ENCODE peak calls at places on chromosome 2, in eight cellular contexts. B, P, Z, H, S, U, E and A are unnamed samples.

GRCh38 chr2:8255448-8255800 is 426.4 kb upstream of the ID2 start:
- DNase-seq in B (no peak), P (no peak), Z (peak), H (peak), S (no peak), U (peak), E (peak), A (no peak)

GRCh38 chr2:21650566-21650965 is 526.8 kb downstream of the TDRD15 start:
- DNase-seq in B (no peak), P (peak), Z (no peak), H (peak), S (no peak), U (no peak), E (no peak), A (no peak)

GRCh38 chr2:103396152-103396551 is 634.3 kb downstream of the TMEM182 start:
- DNase-seq in B (no peak), P (no peak), Z (peak), H (no peak), S (no peak), U (no peak), E (no peak), A (no peak)

GRCh38 chr2:26899500-26900164 is 51.7 kb downstream of the DPYSL5 start:
- DNase-seq in B (no peak), P (no peak), Z (no peak), H (no peak), S (no peak), U (no peak), E (no peak), A (no peak)

GRCh38 chr2:221444106-221444505 is 128.0 kb downstream of the EPHA4 start:
- DNase-seq in B (peak), P (no peak), Z (no peak), H (peak), S (peak), U (peak), E (peak), A (no peak)

GRCh38 chr2:236675526-236675925 is 105.9 kb downstream of the ACKR3 start:
- DNase-seq in B (no peak), P (no peak), Z (no peak), H (no peak), S (no peak), U (no peak), E (no peak), A (no peak)

GRCh38 chr2:55880416-55881143 is 43.0 kb downstream of the EFEMP1 start:
- DNase-seq in B (no peak), P (no peak), Z (no peak), H (peak), S (no peak), U (no peak), E (peak), A (no peak)

GRCh38 chr2:26412091-26412673 is 10.5 kb downstream of the DRC1 start:
- DNase-seq in B (no peak), P (peak), Z (no peak), H (no peak), S (no peak), U (no peak), E (peak), A (no peak)

GRCh38 chr2:11490194-11490593 is 24.2 kb upstream of the E2F6 start:
- DNase-seq in B (no peak), P (no peak), Z (no peak), H (no peak), S (no peak), U (no peak), E (no peak), A (no peak)

GRCh38 chr2:192546566-192546965 is 351.8 kb upstream of the TMEFF2 start:
- DNase-seq in B (peak), P (no peak), Z (no peak), H (no peak), S (no peak), U (no peak), E (no peak), A (peak)

GRCh38 chr2:164696634-164697033 is 75.4 kb upstream of the GRB14 start:
- DNase-seq in B (no peak), P (no peak), Z (no peak), H (no peak), S (no peak), U (no peak), E (no peak), A (no peak)

GRCh38 chr2:197311521-197312033 is 997 bp upstream of the ANKRD44 start:
- DNase-seq in B (no peak), P (peak), Z (no peak), H (no peak), S (no peak), U (peak), E (peak), A (no peak)

GRCh38 chr2:223010641-223011040 is 41.3 kb upstream of the KCNE4 start:
- DNase-seq in B (peak), P (no peak), Z (no peak), H (peak), S (no peak), U (peak), E (no peak), A (no peak)

GRCh38 chr2:182625814-182626213 is 90.2 kb upstream of the DNAJC10 start:
- DNase-seq in B (no peak), P (no peak), Z (peak), H (no peak), S (no peak), U (no peak), E (no peak), A (no peak)

GRCh38 chr2:120916446-120916845 is 180.8 kb downstream of the GLI2 start:
- DNase-seq in B (no peak), P (no peak), Z (no peak), H (no peak), S (no peak), U (no peak), E (no peak), A (no peak)

GRCh38 chr2:120912101-120912985 is 176.7 kb downstream of the GLI2 start:
- DNase-seq in B (no peak), P (no peak), Z (no peak), H (peak), S (peak), U (peak), E (no peak), A (no peak)

GRCh38 chr2:120915670-120916069 is 180.0 kb downstream of the GLI2 start:
- DNase-seq in B (no peak), P (no peak), Z (no peak), H (peak), S (no peak), U (peak), E (peak), A (no peak)

GRCh38 chr2:120914839-120915521 is 179.3 kb downstream of the GLI2 start:
- DNase-seq in B (peak), P (no peak), Z (no peak), H (peak), S (no peak), U (peak), E (peak), A (no peak)

DNA sequence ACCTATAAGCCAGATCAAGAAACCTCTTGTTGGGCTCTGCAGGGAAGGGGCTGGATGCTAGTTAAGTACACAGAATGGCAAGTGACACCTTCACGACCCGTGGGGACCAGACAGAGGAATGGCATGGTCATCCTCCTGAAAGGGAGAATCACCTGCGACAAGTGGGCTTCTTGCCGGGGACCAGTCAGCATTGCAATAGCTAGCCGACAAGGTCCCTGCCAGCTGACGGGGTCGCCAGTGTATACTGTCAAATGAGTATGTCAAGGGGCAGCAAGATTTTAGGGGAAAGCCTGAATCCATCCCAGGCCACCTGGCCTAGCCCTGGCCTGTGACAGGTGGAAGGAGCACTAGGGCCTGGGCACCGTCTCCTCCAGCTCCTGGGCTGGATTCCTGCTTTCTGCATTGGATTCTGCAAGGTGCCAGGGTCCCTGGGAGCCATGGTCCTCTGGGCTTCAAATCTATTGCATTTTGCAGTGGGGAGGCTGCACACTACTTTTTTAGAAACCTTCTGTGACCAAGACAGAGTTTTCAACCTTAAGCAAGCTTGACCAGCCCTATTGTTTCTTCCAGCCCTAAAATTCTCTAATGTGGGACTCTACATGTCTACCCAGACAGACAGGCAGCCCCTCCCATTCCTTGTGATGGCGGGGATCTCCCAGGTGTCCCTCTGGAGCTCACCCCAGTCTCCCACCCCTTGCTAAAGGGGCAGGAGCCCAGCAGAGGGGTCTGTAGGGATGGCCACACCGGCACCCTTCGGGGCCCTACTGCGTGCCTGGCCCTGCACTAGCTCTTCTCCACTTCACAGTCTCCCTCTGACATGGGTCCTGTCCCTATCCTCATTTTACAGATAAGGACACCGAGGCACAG is 178.5 kb downstream of the GLI2 start:
- DNase-seq in B (no peak), P (no peak), Z (no peak), H (no peak), S (no peak), U (peak), E (no peak), A (no peak)
- H3K4me2 ChIP-seq in B (peak), P (no peak), Z (no peak), H (peak), S (peak), U (peak), E (no peak), A (no peak)

GRCh38 chr2:198788676-198789075 is 669.1 kb downstream of the SATB2 start:
- DNase-seq in B (no peak), P (no peak), Z (peak), H (no peak), S (no peak), U (no peak), E (no peak), A (no peak)
- H2AFZ ChIP-seq in B (no peak), P (no peak), Z (no peak), H (no peak), S (no peak), U (no peak), E (no peak), A (no peak)

DNA sequence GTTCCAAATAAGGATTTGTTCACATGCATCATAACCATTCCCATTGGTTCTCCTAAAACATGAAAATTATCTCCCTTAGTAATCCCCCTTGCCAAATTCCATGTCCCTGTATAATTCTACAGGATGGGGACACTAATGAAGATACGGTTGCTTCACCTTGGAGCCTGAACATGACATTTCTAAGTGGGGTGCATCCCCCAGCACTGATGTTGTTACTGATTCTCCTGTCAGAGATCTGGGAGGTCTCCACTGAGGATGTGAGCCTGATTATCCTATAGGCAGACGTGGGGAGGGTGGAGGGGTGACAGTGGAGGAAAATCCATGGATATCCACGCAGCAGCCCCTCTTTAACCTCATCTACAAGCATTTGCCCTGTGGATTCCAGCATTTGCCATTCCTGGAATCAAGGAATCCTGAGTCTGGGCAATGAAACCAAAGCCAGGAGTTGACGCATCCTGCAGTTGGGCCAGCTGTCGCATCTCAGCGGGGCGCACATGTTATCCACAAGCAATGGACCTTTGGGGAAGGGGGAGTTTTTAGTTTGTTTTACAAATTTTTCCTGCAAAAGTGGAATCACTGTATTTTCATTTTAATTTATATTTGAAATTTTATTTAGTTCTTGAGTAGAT is 57.3 kb downstream of the HK2 start:
- DNase-seq in B (no peak), P (no peak), Z (no peak), H (no peak), S (no peak), U (no peak), E (no peak), A (no peak)
- H3K9ac ChIP-seq in B (no peak), P (no peak), Z (no peak), H (no peak), S (no peak), U (no peak), E (no peak), A (no peak)

GRCh38 chr2:234096164-234096563 is 45.7 kb downstream of the SPP2 start:
- DNase-seq in B (no peak), P (no peak), Z (no peak), H (no peak), S (no peak), U (no peak), E (no peak), A (no peak)

GRCh38 chr2:234095301-234095700 is 44.8 kb downstream of the SPP2 start:
- DNase-seq in B (no peak), P (no peak), Z (no peak), H (no peak), S (no peak), U (no peak), E (no peak), A (no peak)

GRCh38 chr2:234091883-234092282 is 41.4 kb downstream of the SPP2 start:
- DNase-seq in B (peak), P (no peak), Z (no peak), H (no peak), S (no peak), U (peak), E (no peak), A (no peak)

DNA sequence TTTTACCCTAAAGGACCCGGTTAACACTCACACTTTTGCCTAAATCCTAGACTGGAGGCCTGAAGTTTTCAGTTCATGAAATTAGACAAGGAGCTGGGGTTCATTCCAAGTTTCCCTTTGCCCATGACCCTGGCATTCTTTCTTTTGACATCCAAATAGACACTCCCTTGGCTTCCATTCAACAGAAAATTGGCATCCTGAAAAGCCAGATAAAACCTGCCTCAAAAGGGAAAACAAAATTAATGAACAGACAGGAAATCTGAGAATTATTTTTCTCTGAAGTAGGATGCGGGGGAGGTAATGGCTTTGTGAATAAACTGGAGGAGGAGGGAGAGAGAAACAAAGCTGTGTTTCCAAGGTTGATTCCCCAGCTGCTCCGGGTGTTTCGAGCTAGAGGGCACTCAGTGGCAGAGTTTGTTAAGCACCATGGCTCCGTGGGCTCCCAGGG is 41.0 kb downstream of the SPP2 start:
- DNase-seq in B (peak), P (no peak), Z (no peak), H (no peak), S (no peak), U (peak), E (no peak), A (no peak)
- H3K4me2 ChIP-seq in B (peak), P (no peak), Z (no peak), H (no peak), S (no peak), U (peak), E (no peak), A (peak)

GRCh38 chr2:235132641-235133040 is 180.8 kb downstream of the SH3BP4 start:
- DNase-seq in B (no peak), P (no peak), Z (no peak), H (no peak), S (no peak), U (no peak), E (no peak), A (no peak)

GRCh38 chr2:235135195-235135965 is 183.6 kb downstream of the SH3BP4 start:
- DNase-seq in B (no peak), P (no peak), Z (no peak), H (no peak), S (no peak), U (no peak), E (no peak), A (no peak)

GRCh38 chr2:235139956-235140800 is 188.4 kb downstream of the SH3BP4 start:
- DNase-seq in B (no peak), P (no peak), Z (no peak), H (no peak), S (no peak), U (no peak), E (no peak), A (no peak)

GRCh38 chr2:235133837-235134236 is 182.0 kb downstream of the SH3BP4 start:
- DNase-seq in B (no peak), P (no peak), Z (no peak), H (no peak), S (no peak), U (no peak), E (no peak), A (no peak)

DNA sequence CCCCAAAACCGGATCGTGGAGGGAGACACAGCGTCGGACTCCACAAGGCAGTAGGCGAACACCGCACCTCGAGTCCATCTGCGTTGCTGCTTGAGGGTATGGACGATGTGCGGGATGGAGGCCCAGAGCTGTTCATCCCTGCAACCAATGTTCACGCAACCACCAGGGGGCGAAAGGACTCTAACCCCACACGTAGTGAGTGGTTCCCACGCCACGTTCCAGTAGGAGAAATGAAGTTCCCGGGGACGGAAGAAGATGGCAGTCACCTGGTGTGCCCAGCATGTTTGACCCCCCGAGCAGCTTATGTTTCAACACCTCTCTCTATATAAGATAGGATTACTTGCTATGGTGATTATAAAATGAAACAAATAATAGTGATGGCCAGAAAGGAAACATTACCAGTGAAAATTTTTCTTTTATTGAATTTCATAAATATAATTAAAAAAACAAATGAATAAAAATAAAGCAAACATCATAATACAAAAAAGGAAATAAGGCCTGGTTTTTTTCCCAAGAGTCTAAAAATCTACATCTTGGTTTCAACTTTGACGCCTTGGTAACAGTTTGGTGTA is 184.3 kb downstream of the SH3BP4 start:
- DNase-seq in B (peak), P (peak), Z (peak), H (peak), S (peak), U (peak), E (peak), A (peak)
- H2AFZ ChIP-seq in B (no peak), P (no peak), Z (no peak), H (peak), S (peak), U (peak), E (no peak), A (no peak)

DNA sequence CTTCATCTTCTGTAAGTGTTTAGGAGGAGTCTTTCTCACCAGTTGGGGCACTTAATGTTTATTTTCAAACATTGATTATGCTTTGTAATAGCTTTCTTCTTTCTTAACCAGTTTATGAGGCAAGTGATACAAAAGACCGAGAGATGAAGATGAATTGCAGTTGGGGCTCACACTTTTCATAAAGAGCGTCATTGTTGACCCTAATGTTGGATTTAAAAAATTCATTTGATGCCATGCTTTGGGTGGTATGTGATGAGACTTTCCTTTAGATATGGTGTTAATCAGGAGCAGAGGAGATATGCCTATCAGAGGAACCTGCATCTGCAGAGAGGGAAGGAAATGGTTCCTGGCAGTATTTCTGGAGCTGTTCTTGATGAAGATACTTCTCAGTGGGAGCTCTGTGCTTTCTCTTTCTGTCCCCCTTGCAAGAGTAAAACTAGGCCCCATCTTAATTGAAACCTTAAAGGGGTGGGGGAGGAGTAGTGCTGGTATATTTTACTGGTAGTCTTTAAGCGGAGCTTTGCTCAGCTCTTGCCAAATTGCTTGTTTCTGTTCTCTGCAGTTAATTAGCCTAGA is 2.3 kb downstream of the EML4 start:
- DNase-seq in B (no peak), P (no peak), Z (no peak), H (peak), S (no peak), U (no peak), E (peak), A (no peak)
- H3K9ac ChIP-seq in B (no peak), P (no peak), Z (peak), H (peak), S (no peak), U (peak), E (peak), A (no peak)

DNA sequence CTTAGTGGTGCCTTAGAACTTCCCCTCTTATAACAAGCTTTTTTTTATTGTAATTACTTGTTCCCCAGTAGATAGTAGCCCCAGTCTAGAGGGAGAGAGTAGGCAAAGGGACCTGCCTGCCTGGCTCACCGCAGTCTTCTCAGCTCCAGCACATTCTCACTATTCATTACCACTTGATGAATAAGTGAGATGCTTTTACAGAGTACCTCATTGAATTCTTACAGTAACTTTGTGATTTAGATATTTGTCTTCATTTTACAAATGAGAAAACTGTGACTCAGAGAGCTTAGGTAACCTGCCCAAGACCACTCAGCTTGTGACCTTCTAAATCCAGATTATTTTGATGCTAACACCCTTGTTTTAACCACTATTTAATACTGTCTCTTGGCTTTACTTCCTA is 77.8 kb downstream of the CHRNA1 start:
- DNase-seq in B (no peak), P (no peak), Z (no peak), H (no peak), S (no peak), U (peak), E (no peak), A (no peak)
- H3K4me2 ChIP-seq in B (no peak), P (no peak), Z (no peak), H (no peak), S (no peak), U (peak), E (no peak), A (no peak)